ENCODE peak calls at places on chromosome 19, in nine cellular contexts. K, V, R, F, U, Z, J, D and Y are unnamed samples.

GRCh38 chr19:29884466-29884865 is 57.6 kb upstream of the URI1 start:
- DNase-seq in J (no peak), V (no peak), R (no peak), U (no peak), F (no peak), K (no peak), D (no peak), Z (peak), Y (no peak)

GRCh38 chr19:38842439-38843174 is 7.2 kb downstream of the HNRNPL start:
- DNase-seq in D (no peak), J (no peak), V (no peak), R (peak), F (no peak), K (no peak), Z (no peak), U (no peak), Y (peak)

GRCh38 chr19:7488736-7489353 is at the start of gene PEX11G:
- DNase-seq in F (peak), V (peak), U (peak), J (peak), K (no peak), R (peak), Z (peak), D (peak), Y (peak)

GRCh38 chr19:41795031-41795461 is 1.3 kb upstream of the CEACAM3 start:
- DNase-seq in U (peak), V (no peak), J (peak), K (no peak), F (peak), D (peak), Z (peak), R (peak), Y (peak)

GRCh38 chr19:45664575-45664974 is 3.4 kb upstream of the GIPR start:
- DNase-seq in D (no peak), J (no peak), F (no peak), K (no peak), Z (no peak), R (no peak), V (no peak), U (no peak), Y (no peak)

GRCh38 chr19:15115080-15115479 is 7.9 kb downstream of the SYDE1 start:
- DNase-seq in D (no peak), F (no peak), R (no peak), Z (peak), V (peak), K (no peak), J (no peak), U (peak), Y (no peak)

GRCh38 chr19:15866646-15867045 is 31.2 kb downstream of the CYP4F2 start:
- DNase-seq in R (no peak), J (no peak), K (no peak), U (no peak), V (no peak), F (no peak), Z (no peak), D (no peak), Y (no peak)

GRCh38 chr19:11410682-11411081 is 8.4 kb downstream of the RGL3 start:
- DNase-seq in U (peak), R (no peak), Z (no peak), F (no peak), V (no peak), K (no peak), D (no peak), J (no peak), Y (no peak)

GRCh38 chr19:58409010-58409790 is 751 bp downstream of the ZNF584 start:
- DNase-seq in Z (peak), D (peak), K (no peak), V (no peak), U (no peak), R (peak), F (no peak), J (peak), Y (peak)

GRCh38 chr19:54674021-54674617 is 11.3 kb downstream of the LILRB4 start:
- DNase-seq in Z (no peak), F (no peak), J (no peak), V (no peak), U (peak), R (peak), D (no peak), K (no peak), Y (peak)

GRCh38 chr19:18737954-18738351 is 53.2 kb downstream of the COMP start:
- DNase-seq in K (no peak), J (no peak), F (peak), R (no peak), Z (no peak), U (no peak), V (no peak), D (no peak), Y (no peak)

GRCh38 chr19:18496167-18496979 is 25.5 kb downstream of the ELL start:
- DNase-seq in D (no peak), F (no peak), K (no peak), R (peak), V (no peak), U (peak), J (no peak), Z (peak), Y (peak)

GRCh38 chr19:10946964-10947657 is 13.7 kb upstream of the SMARCA4 start:
- DNase-seq in R (no peak), F (no peak), V (no peak), K (no peak), D (no peak), U (no peak), Z (no peak), J (no peak), Y (no peak)

GRCh38 chr19:1245884-1246816 is 2.2 kb upstream of the MIDN start:
- DNase-seq in U (no peak), K (no peak), V (peak), F (peak), J (peak), R (no peak), D (peak), Z (peak), Y (no peak)
- TF ChIP-seq CTCF in U (no peak), K (no peak), V (no peak), F (no peak), J (no peak), R (no peak), D (no peak), Z (no peak), Y (no peak)

GRCh38 chr19:57004418-57004817 is 115.4 kb upstream of the USP29 start:
- DNase-seq in Z (no peak), K (no peak), F (no peak), R (no peak), J (no peak), D (no peak), V (no peak), U (no peak), Y (no peak)
- TF ChIP-seq CTCF in Z (no peak), K (no peak), F (no peak), R (no peak), J (no peak), D (no peak), V (no peak), U (no peak), Y (no peak)

GRCh38 chr19:12610540-12611360 is at the start of the genes ZNF490 and ZNF791:
- DNase-seq in D (peak), J (peak), Z (peak), V (peak), R (peak), F (peak), U (peak), K (peak), Y (peak)
- TF ChIP-seq CTCF in D (no peak), J (no peak), Z (no peak), V (no peak), R (no peak), F (no peak), U (peak), K (no peak), Y (no peak)

DNA sequence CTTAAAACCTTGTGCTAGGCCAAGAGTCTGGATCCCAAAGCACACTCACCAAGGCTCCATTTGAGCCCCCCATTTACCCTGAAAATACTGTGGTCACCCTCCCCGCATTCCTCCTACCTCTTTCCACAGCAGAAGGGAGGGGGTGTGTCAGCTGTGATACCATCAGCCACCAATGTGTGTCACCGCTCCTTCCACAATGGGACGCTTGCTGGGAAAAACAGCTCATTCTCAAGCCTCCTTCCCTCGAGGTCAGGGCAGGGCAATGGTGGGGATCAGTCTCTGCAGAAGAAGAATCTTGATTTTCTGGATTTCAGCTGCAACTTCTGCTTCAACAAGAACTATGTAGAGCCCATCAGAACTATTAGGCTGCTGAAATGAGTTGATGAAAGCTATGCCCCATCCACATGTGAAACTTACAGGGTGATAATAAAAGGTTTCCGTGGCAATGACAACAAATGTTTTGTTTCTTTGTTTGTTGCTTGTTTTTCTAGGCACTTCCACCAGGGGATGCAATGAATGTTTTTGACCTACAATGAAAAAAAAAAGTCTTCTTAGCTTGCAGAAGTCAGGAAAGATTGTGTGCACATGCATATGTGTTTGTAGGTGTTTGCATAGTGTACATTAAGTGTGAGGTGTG is 26.4 kb upstream of the ZNF507 start:
- DNase-seq in K (no peak), R (no peak), F (peak), D (peak), U (no peak), V (no peak), Z (peak), J (peak), Y (peak)
- TF ChIP-seq CTCF in K (no peak), R (peak), F (peak), D (no peak), U (peak), V (no peak), Z (no peak), J (no peak), Y (no peak)

GRCh38 chr19:1402411-1403070 is 1.2 kb upstream of the GAMT start:
- DNase-seq in F (no peak), K (no peak), J (no peak), U (no peak), D (no peak), V (no peak), R (no peak), Z (no peak), Y (no peak)

GRCh38 chr19:1400281-1401137 is 833 bp downstream of the GAMT start:
- DNase-seq in J (no peak), F (peak), R (no peak), D (no peak), U (peak), Z (peak), V (no peak), K (no peak), Y (no peak)

GRCh38 chr19:1401889-1402217 is 511 bp upstream of the GAMT start:
- DNase-seq in Z (no peak), J (no peak), K (no peak), U (no peak), D (no peak), V (no peak), F (no peak), R (no peak), Y (no peak)

GRCh38 chr19:1399745-1400144 is 1.6 kb downstream of the GAMT start:
- DNase-seq in F (no peak), R (no peak), K (no peak), Z (no peak), U (no peak), V (no peak), J (no peak), D (no peak), Y (no peak)

GRCh38 chr19:1401138-1401888 is at the start of gene GAMT:
- DNase-seq in Z (peak), F (no peak), D (peak), R (peak), V (no peak), K (no peak), U (no peak), J (peak), Y (peak)
- TF ChIP-seq CTCF in Z (no peak), F (no peak), D (no peak), R (peak), V (peak), K (peak), U (peak), J (no peak), Y (peak)